ENCODE peak calls at places on chromosomes 7 and 10, in five cellular contexts. One of them, this sample, is unnamed.

GRCh38 chr7:20458483-20458882 is 127.8 kb downstream of the ITGB8 start:
- DNase-seq in NCI-H1436: no peak
- DNase-seq in NCI-H1092 treated with DMSO at 0.1 percent for 48 hours: no peak
- DNase-seq in cardiac muscle cell: peak; percentile 33
- DNase-seq in cardiac fibroblast: peak; percentile 36
- DNase-seq in this sample: no peak

GRCh38 chr7:111159426-111159825 is 68.5 kb downstream of the LRRN3 start:
- DNase-seq in NCI-H1436: no peak
- DNase-seq in NCI-H1092 treated with DMSO at 0.1 percent for 48 hours: no peak
- DNase-seq in cardiac fibroblast: peak; percentile 79
- DNase-seq in cardiac muscle cell: no peak
- DNase-seq in this sample: peak; percentile 41

GRCh38 chr10:11642558-11642957 is 31.1 kb upstream of the USP6NL start:
- DNase-seq in NCI-H1092 treated with DMSO at 0.1 percent for 48 hours: no peak
- DNase-seq in cardiac muscle cell: peak; percentile 34
- DNase-seq in cardiac fibroblast: peak; percentile 17
- DNase-seq in NCI-H1436: no peak
- DNase-seq in this sample: no peak

GRCh38 chr10:62760401-62760800 is 44.1 kb upstream of the ADO start:
- DNase-seq in cardiac muscle cell: no peak
- DNase-seq in NCI-H1436: no peak
- DNase-seq in NCI-H1092 treated with DMSO at 0.1 percent for 48 hours: no peak
- DNase-seq in cardiac fibroblast: no peak
- DNase-seq in this sample: no peak

GRCh38 chr10:118873080-118873737 is 118.4 kb upstream of the CACUL1 start:
- DNase-seq in NCI-H1436: no peak
- DNase-seq in cardiac fibroblast: peak; percentile 64
- DNase-seq in NCI-H1092 treated with DMSO at 0.1 percent for 48 hours: no peak
- DNase-seq in cardiac muscle cell: peak; percentile 61
- DNase-seq in this sample: peak; percentile 5

GRCh38 chr10:7950981-7951847 is 103.3 kb upstream of the GATA3 start:
- DNase-seq in cardiac muscle cell: no peak
- DNase-seq in cardiac fibroblast: peak; percentile 44
- DNase-seq in NCI-H1436: no peak
- DNase-seq in NCI-H1092 treated with DMSO at 0.1 percent for 48 hours: no peak
- DNase-seq in this sample: peak; percentile 75

GRCh38 chr10:102602272-102603045 is 41.8 kb upstream of the TRIM8 start:
- DNase-seq in NCI-H1436: no peak
- DNase-seq in cardiac fibroblast: peak; percentile 47
- DNase-seq in cardiac muscle cell: peak; percentile 86
- DNase-seq in NCI-H1092 treated with DMSO at 0.1 percent for 48 hours: no peak
- DNase-seq in this sample: peak; percentile 85

GRCh38 chr10:113290137-113290536 is 262.7 kb upstream of the HABP2 start:
- DNase-seq in cardiac fibroblast: no peak
- DNase-seq in NCI-H1436: no peak
- DNase-seq in cardiac muscle cell: no peak
- DNase-seq in NCI-H1092 treated with DMSO at 0.1 percent for 48 hours: no peak
- DNase-seq in this sample: no peak

GRCh38 chr10:22453948-22454347 is 108.7 kb downstream of the SPAG6 start:
- DNase-seq in cardiac fibroblast: no peak
- DNase-seq in NCI-H1092 treated with DMSO at 0.1 percent for 48 hours: peak; percentile 49
- DNase-seq in cardiac muscle cell: no peak
- DNase-seq in NCI-H1436: peak; percentile 80
- DNase-seq in this sample: no peak

GRCh38 chr7:115707684-115708341 is 322.8 kb downstream of the TFEC start:
- DNase-seq in NCI-H1436: peak; percentile 72
- DNase-seq in cardiac muscle cell: no peak
- DNase-seq in cardiac fibroblast: no peak
- DNase-seq in NCI-H1092 treated with DMSO at 0.1 percent for 48 hours: peak; percentile 96
- DNase-seq in this sample: no peak

GRCh38 chr10:75508814-75509306 is 77.4 kb downstream of the LRMDA start:
- DNase-seq in NCI-H1092 treated with DMSO at 0.1 percent for 48 hours: no peak
- DNase-seq in cardiac fibroblast: no peak
- DNase-seq in cardiac muscle cell: peak; percentile 36
- DNase-seq in NCI-H1436: no peak
- DNase-seq in this sample: peak; percentile 58

GRCh38 chr10:89929282-89930026 is 228.1 kb downstream of the KIF20B start:
- DNase-seq in NCI-H1436: no peak
- DNase-seq in cardiac fibroblast: no peak
- DNase-seq in NCI-H1092 treated with DMSO at 0.1 percent for 48 hours: no peak
- DNase-seq in cardiac muscle cell: no peak
- DNase-seq in this sample: no peak

GRCh38 chr7:2282185-2282751 is 32.0 kb downstream of the SNX8 start:
- DNase-seq in NCI-H1092 treated with DMSO at 0.1 percent for 48 hours: no peak
- DNase-seq in cardiac fibroblast: no peak
- DNase-seq in NCI-H1436: no peak
- DNase-seq in cardiac muscle cell: peak; percentile 42
- DNase-seq in this sample: no peak

GRCh38 chr10:75076387-75076786 is 35.1 kb upstream of the SAMD8 start:
- DNase-seq in NCI-H1436: no peak
- DNase-seq in NCI-H1092 treated with DMSO at 0.1 percent for 48 hours: no peak
- DNase-seq in cardiac fibroblast: no peak
- DNase-seq in cardiac muscle cell: no peak
- DNase-seq in this sample: no peak

GRCh38 chr10:22226599-22226998 is 8.8 kb upstream of the EBLN1 start:
- DNase-seq in cardiac muscle cell: no peak
- DNase-seq in NCI-H1092 treated with DMSO at 0.1 percent for 48 hours: no peak
- DNase-seq in NCI-H1436: no peak
- DNase-seq in cardiac fibroblast: no peak
- DNase-seq in this sample: no peak

GRCh38 chr7:109125001-109125400 is 555.3 kb downstream of the DNAJB9 start:
- DNase-seq in NCI-H1092 treated with DMSO at 0.1 percent for 48 hours: no peak
- DNase-seq in cardiac muscle cell: no peak
- DNase-seq in NCI-H1436: no peak
- DNase-seq in cardiac fibroblast: no peak
- DNase-seq in this sample: no peak